ENCODE peak calls at places on chromosomes 13 and 19, in six cellular contexts. P is AG04450, W is hepatocyte, V is PC-9, S is uterus, Z is BJ. F is an unnamed sample.

GRCh38 chr19:383040-383439 is 25.9 kb downstream of the C2CD4C start:
- DNase-seq in V (no peak), Z (no peak), P (no peak), S (no peak), W (no peak), F (no peak)

GRCh38 chr19:6412111-6412999 is 12.3 kb downstream of the KHSRP start:
- DNase-seq in V (no peak), S (peak), W (peak), Z (no peak), P (no peak), F (peak)

GRCh38 chr13:111973186-111974064 is 93.5 kb upstream of the SOX1 start:
- DNase-seq in Z (no peak), W (no peak), P (no peak), S (no peak), V (no peak), F (no peak)

GRCh38 chr19:54172764-54173699 is at the start of gene TMC4:
- DNase-seq in V (peak), W (peak), S (no peak), P (no peak), Z (no peak), F (no peak)

GRCh38 chr19:28727133-28727834 is 485.7 kb downstream of the UQCRFS1 start:
- DNase-seq in Z (no peak), P (no peak), S (no peak), W (no peak), V (no peak), F (peak)

GRCh38 chr13:21014666-21015170 is 46.7 kb downstream of the LATS2 start:
- DNase-seq in W (peak), Z (peak), S (no peak), P (peak), V (peak), F (no peak)

GRCh38 chr13:98925949-98926348 is 51.9 kb downstream of the DOCK9 start:
- DNase-seq in V (peak), Z (no peak), S (no peak), W (no peak), P (no peak), F (no peak)

GRCh38 chr19:44685877-44686276 is 13.1 kb upstream of the CEACAM16 start:
- DNase-seq in S (no peak), V (peak), W (no peak), Z (no peak), P (no peak), F (no peak)

GRCh38 chr13:53250272-53250875 is 221.8 kb downstream of the OLFM4 start:
- DNase-seq in V (peak), Z (peak), W (peak), S (no peak), P (peak), F (no peak)

GRCh38 chr13:78598933-78599332 is 4.4 kb downstream of the POU4F1 start:
- DNase-seq in W (no peak), Z (no peak), V (no peak), S (no peak), P (no peak), F (no peak)

GRCh38 chr19:42176990-42177685 is 40.3 kb downstream of the DEDD2 start:
- DNase-seq in P (peak), Z (no peak), V (peak), W (peak), S (peak), F (peak)

GRCh38 chr13:59607172-59607571 is 556.6 kb downstream of the DIAPH3 start:
- DNase-seq in P (no peak), S (no peak), Z (no peak), W (no peak), V (no peak), F (no peak)

GRCh38 chr19:6059996-6060599 is 50.2 kb downstream of the RFX2 start:
- DNase-seq in V (no peak), P (no peak), W (no peak), S (no peak), Z (no peak), F (no peak)

GRCh38 chr19:2461751-2462634 is 5.2 kb upstream of the LMNB2 start:
- DNase-seq in S (no peak), P (no peak), W (peak), V (no peak), Z (no peak), F (peak)

GRCh38 chr13:39451860-39452301 is 151.1 kb downstream of the LHFPL6 start:
- DNase-seq in W (no peak), P (no peak), Z (no peak), V (no peak), S (peak), F (no peak)

GRCh38 chr19:2550431-2551171 is 74.7 kb downstream of the GADD45B start:
- DNase-seq in P (no peak), S (no peak), W (no peak), Z (no peak), V (no peak), F (peak)

GRCh38 chr13:112104873-112105234 is 37.9 kb downstream of the SOX1 start:
- DNase-seq in V (no peak), W (no peak), P (no peak), Z (no peak), S (no peak), F (no peak)

GRCh38 chr13:111897846-111898215 is 169.1 kb upstream of the SOX1 start:
- DNase-seq in P (no peak), W (no peak), Z (no peak), V (no peak), S (no peak), F (no peak)

GRCh38 chr19:18399008-18399407 is 1.6 kb upstream of the LRRC25 start:
- DNase-seq in W (no peak), S (no peak), V (peak), P (no peak), Z (no peak), F (no peak)

GRCh38 chr19:49362048-49362925 is at the start of gene TEAD2:
- DNase-seq in V (no peak), W (peak), P (no peak), S (peak), Z (no peak), F (no peak)

GRCh38 chr13:113777311-113778260 is 18.6 kb downstream of the TMEM255B start:
- DNase-seq in Z (no peak), W (peak), S (no peak), P (no peak), V (no peak), F (no peak)

GRCh38 chr19:17488593-17489391 is 18.5 kb downstream of the SLC27A1 start:
- DNase-seq in P (no peak), W (peak), S (peak), Z (no peak), V (peak), F (no peak)

GRCh38 chr13:61410669-61411297 is 4.9 kb downstream of the PCDH20 start:
- DNase-seq in W (peak), P (no peak), Z (no peak), S (no peak), V (no peak), F (no peak)

GRCh38 chr13:77409412-77409811 is 82.5 kb upstream of the MYCBP2 start:
- DNase-seq in V (no peak), W (no peak), P (no peak), Z (no peak), S (no peak), F (no peak)

GRCh38 chr19:10724573-10725071 is 6.7 kb downstream of the DNM2 start:
- DNase-seq in S (no peak), P (no peak), W (no peak), V (peak), Z (peak), F (no peak)

GRCh38 chr13:25375727-25376358 is 4.1 kb downstream of the ATP8A2 start:
- DNase-seq in V (no peak), Z (no peak), S (no peak), P (peak), W (peak), F (no peak)

GRCh38 chr13:110340812-110341444 is 33.8 kb downstream of the COL4A2 start:
- DNase-seq in V (no peak), Z (no peak), W (peak), S (peak), P (no peak), F (no peak)

GRCh38 chr19:45117167-45117594 is 24.2 kb downstream of the PPP1R37 start:
- DNase-seq in P (no peak), Z (no peak), S (no peak), V (no peak), W (peak), F (no peak)

GRCh38 chr13:78265098-78265497 is 338.3 kb downstream of the POU4F1 start:
- DNase-seq in Z (no peak), S (no peak), V (no peak), P (no peak), W (no peak), F (no peak)

GRCh38 chr13:102693781-102694180 is 1.1 kb downstream of the METTL21C start:
- DNase-seq in V (no peak), Z (peak), S (no peak), P (peak), W (no peak), F (no peak)

GRCh38 chr19:6743714-6744380 is 4.4 kb downstream of the TRIP10 start:
- DNase-seq in S (no peak), V (peak), Z (no peak), P (no peak), W (no peak), F (no peak)

GRCh38 chr13:96844195-96844594 is 150.1 kb downstream of the OXGR1 start:
- DNase-seq in S (no peak), Z (no peak), V (no peak), W (no peak), P (no peak), F (no peak)

GRCh38 chr19:29499921-29500590 is 25.7 kb upstream of the VSTM2B start:
- DNase-seq in W (no peak), S (no peak), Z (no peak), V (no peak), P (no peak), F (no peak)

GRCh38 chr13:30934381-30934780 is 1.9 kb downstream of the TEX26 start:
- DNase-seq in P (no peak), W (no peak), V (no peak), Z (no peak), S (no peak), F (no peak)
- TF ChIP-seq CTCF in P (peak), W (no peak), V (no peak), Z (peak), S (no peak), F (no peak)

GRCh38 chr19:14544977-14545715 is 15.8 kb downstream of the TECR start:
- DNase-seq in S (no peak), V (no peak), Z (no peak), P (no peak), W (peak), F (no peak)
- TF ChIP-seq CTCF in S (no peak), V (no peak), Z (no peak), P (no peak), W (no peak), F (no peak)

GRCh38 chr13:45473627-45474026 is 8.9 kb downstream of the COG3 start:
- DNase-seq in Z (no peak), V (no peak), P (no peak), W (no peak), S (no peak), F (no peak)
- TF ChIP-seq CTCF in Z (no peak), V (peak), P (peak), W (peak), S (no peak), F (peak)

GRCh38 chr13:107203146-107203847 is 635.4 kb upstream of the ARGLU1 start:
- DNase-seq in P (no peak), V (no peak), S (no peak), W (peak), Z (no peak), F (peak)
- TF ChIP-seq CTCF in P (peak), V (peak), S (no peak), W (peak), Z (peak), F (peak)